ENCODE peak calls at places on chromosomes 7 and 10, in four cellular contexts. J, R, H and Z are unnamed samples.

GRCh38 chr10:53403688-53404087 is 631.1 kb upstream of the MBL2 start:
- DNase-seq in J (no peak), H (no peak), R (no peak), Z (no peak)

GRCh38 chr7:2019693-2020511 is 212.8 kb downstream of the MAD1L1 start:
- DNase-seq in J (no peak), R (no peak), H (peak; percentile 87), Z (no peak)

GRCh38 chr7:151440799-151441443 is 980 bp upstream of the CRYGN start:
- DNase-seq in H (no peak), J (no peak), R (no peak), Z (no peak)

GRCh38 chr7:2738110-2738509 is 50.1 kb downstream of the AMZ1 start:
- DNase-seq in H (no peak), R (no peak), J (no peak), Z (no peak)

GRCh38 chr10:77090381-77091356 is 546.9 kb downstream of the KCNMA1 start:
- DNase-seq in R (no peak), H (no peak), J (no peak), Z (peak; percentile 27)

GRCh38 chr10:50394832-50395231 is 143.5 kb upstream of the ASAH2 start:
- DNase-seq in H (no peak), R (no peak), J (no peak), Z (no peak)

GRCh38 chr7:2785071-2785500 is 59.0 kb downstream of the GNA12 start:
- DNase-seq in J (peak; percentile 40), H (no peak), R (no peak), Z (no peak)

GRCh38 chr10:128485701-128486235 is 359.5 kb upstream of the MKI67 start:
- DNase-seq in J (no peak), H (no peak), R (no peak), Z (no peak)

GRCh38 chr10:100943508-100943907 is 25.8 kb upstream of the SEMA4G start:
- DNase-seq in R (no peak), J (no peak), H (no peak), Z (no peak)

GRCh38 chr10:86880971-86881370 is 76.4 kb downstream of the MMRN2 start:
- DNase-seq in J (no peak), H (no peak), R (no peak), Z (no peak)

GRCh38 chr7:69599879-69600764 is 1.8 kb downstream of the AUTS2 start:
- DNase-seq in H (no peak), R (no peak), J (no peak), Z (no peak)

GRCh38 chr7:82291931-82292330 is 151.6 kb downstream of the CACNA2D1 start:
- DNase-seq in H (no peak), R (no peak), J (no peak), Z (no peak)
- TF ChIP-seq SP1 in H (no peak), R (no peak), J (no peak), Z (no peak)

GRCh38 chr7:94222516-94222915 is 172.2 kb upstream of the COL1A2 start:
- DNase-seq in H (no peak), J (no peak), R (no peak), Z (no peak)
- TF ChIP-seq FOXK2 in H (no peak), J (no peak), R (no peak), Z (no peak)

GRCh38 chr7:96236198-96237039 is 85.5 kb downstream of the SLC25A13 start:
- DNase-seq in J (no peak), H (peak; percentile 89), R (no peak), Z (peak; percentile 16)
- TF ChIP-seq SP1 in J (no peak), H (no peak), R (no peak), Z (no peak)

GRCh38 chr7:156614434-156615264 is 25.9 kb upstream of the RNF32 start:
- DNase-seq in J (no peak), R (peak; percentile 100), H (peak; percentile 11), Z (no peak)
- TF ChIP-seq FOXK2 in J (no peak), R (peak; percentile 84), H (no peak), Z (no peak)

GRCh38 chr7:7565018-7565680 is 1.5 kb upstream of the MIOS start:
- DNase-seq in H (no peak), J (no peak), R (no peak), Z (no peak)

GRCh38 chr7:7564323-7564780 is 2.3 kb upstream of the MIOS start:
- DNase-seq in J (no peak), H (no peak), R (no peak), Z (no peak)

GRCh38 chr7:7563813-7564212 is 2.9 kb upstream of the MIOS start:
- DNase-seq in J (no peak), R (no peak), H (no peak), Z (no peak)

GRCh38 chr7:7563269-7563668 is 3.4 kb upstream of the MIOS start:
- DNase-seq in J (no peak), H (no peak), R (no peak), Z (no peak)

GRCh38 chr7:7562736-7563135 is 3.9 kb upstream of the MIOS start:
- DNase-seq in J (no peak), H (no peak), R (no peak), Z (no peak)
- TF ChIP-seq SP1 in J (no peak), H (no peak), R (no peak), Z (no peak)

GRCh38 chr10:80268266-80268665 is 21.2 kb downstream of the MAT1A start:
- DNase-seq in R (no peak), J (no peak), H (no peak), Z (no peak)
- TF ChIP-seq FOXK2 in R (no peak), J (no peak), H (no peak), Z (no peak)

DNA sequence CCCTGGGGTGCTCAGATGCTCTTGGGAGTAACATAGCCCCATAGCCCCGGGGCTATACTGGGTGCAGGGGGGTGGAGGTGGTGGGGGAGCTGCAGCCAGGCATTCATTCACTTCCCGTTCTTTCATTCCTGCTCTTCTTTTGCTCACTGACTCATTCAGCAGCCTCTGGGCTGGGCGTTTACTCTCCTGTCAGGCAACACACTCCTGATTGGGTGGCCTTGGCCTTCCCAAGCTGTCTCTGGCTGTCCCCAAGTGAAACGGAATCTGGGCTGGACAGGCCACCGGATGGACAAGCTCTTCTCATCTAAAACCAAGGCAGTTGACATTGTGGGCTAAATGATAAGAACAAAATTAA is 34.6 kb downstream of the CHST3 start:
- DNase-seq in J (no peak), H (no peak), R (peak; percentile 70), Z (no peak)
- TF ChIP-seq SP1 in J (no peak), H (no peak), R (no peak), Z (no peak)

GRCh38 chr10:21975378-21975990 is 28.0 kb downstream of the DNAJC1 start:
- DNase-seq in R (peak; percentile 13), J (no peak), H (no peak), Z (peak; percentile 15)
- TF ChIP-seq FOXK2 in R (no peak), J (no peak), H (no peak), Z (no peak)

GRCh38 chr7:136585954-136586670 is 282.3 kb upstream of the CHRM2 start:
- DNase-seq in J (no peak), R (no peak), H (no peak), Z (no peak)
- TF ChIP-seq SP1 in J (no peak), R (no peak), H (no peak), Z (no peak)

DNA sequence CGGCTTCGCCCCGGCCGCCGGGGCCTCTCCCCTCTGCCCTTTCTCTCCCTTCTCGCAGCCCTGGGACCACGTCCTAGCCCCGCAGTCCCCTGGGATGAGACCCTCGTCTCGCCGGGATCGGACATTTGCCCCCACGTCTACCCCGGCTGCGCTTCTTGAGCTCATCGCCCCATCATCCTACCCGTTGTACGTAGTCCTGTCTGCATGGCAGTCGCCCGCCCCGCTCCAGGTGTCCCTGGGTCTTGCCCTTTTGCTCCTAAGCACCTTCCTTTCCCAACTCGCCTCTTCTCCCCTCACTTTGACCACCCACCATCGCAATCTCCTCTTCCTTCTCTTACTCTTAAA is 574 bp downstream of the TPST1 start:
- DNase-seq in J (no peak), H (no peak), R (no peak), Z (no peak)
- TF ChIP-seq FOXK2 in J (no peak), H (no peak), R (no peak), Z (no peak)